ENCODE peak calls at places on chromosomes 5 and 9, in four cellular contexts. W is tibial nerve, H is GM23248, A is heart left ventricle. G is an unnamed sample.

GRCh38 chr5:155069961-155070360 is 56.4 kb downstream of the KIF4B start:
- DNase-seq in W (no peak), H (peak; percentile 22), A (no peak), G (no peak)

GRCh38 chr5:135426102-135427082 is 20.8 kb downstream of the DCANP1 start:
- DNase-seq in W (no peak), A (no peak), H (peak; percentile 77), G (peak; percentile 30)

GRCh38 chr9:6681147-6681956 is 35.8 kb upstream of the GLDC start:
- DNase-seq in A (peak; percentile 98), W (peak; percentile 94), H (peak; percentile 100), G (peak; percentile 94)

GRCh38 chr9:68651280-68651893 is 53.7 kb upstream of the PIP5K1B start:
- DNase-seq in H (no peak), A (no peak), W (no peak), G (no peak)

GRCh38 chr5:125317546-125317995 is 571.1 kb upstream of the ZNF608 start:
- DNase-seq in W (no peak), H (no peak), A (no peak), G (no peak)

GRCh38 chr9:20481437-20481836 is 140.9 kb downstream of the MLLT3 start:
- DNase-seq in A (no peak), H (no peak), W (no peak), G (no peak)

GRCh38 chr5:923473-923873 is 30.8 kb downstream of the TRIP13 start:
- DNase-seq in H (peak; percentile 81), W (peak; percentile 55), A (peak; percentile 89), G (peak; percentile 60)

GRCh38 chr5:31086839-31087415 is 106.6 kb upstream of the CDH6 start:
- DNase-seq in A (no peak), H (no peak), W (no peak), G (no peak)

GRCh38 chr5:106435185-106435584 is 1235.6 kb downstream of the EFNA5 start:
- DNase-seq in H (no peak), W (no peak), A (no peak), G (no peak)

GRCh38 chr5:172602712-172603289 is 38.3 kb upstream of the NEURL1B start:
- DNase-seq in W (no peak), H (no peak), A (no peak), G (no peak)

GRCh38 chr9:38339496-38339895 is 53.0 kb upstream of the ALDH1B1 start:
- DNase-seq in W (no peak), H (peak; percentile 82), A (peak; percentile 66), G (no peak)

GRCh38 chr5:83048277-83048676 is 28.9 kb downstream of the TMEM167A start:
- DNase-seq in W (no peak), A (no peak), H (no peak), G (no peak)

GRCh38 chr5:134965271-134965825 is 2.4 kb upstream of the CATSPER3 start:
- DNase-seq in A (no peak), H (no peak), W (no peak), G (no peak)

GRCh38 chr5:80417973-80418372 is 10.1 kb downstream of the ZFYVE16 start:
- DNase-seq in A (no peak), W (no peak), H (no peak), G (no peak)

GRCh38 chr5:4295663-4296339 is 700.2 kb downstream of the IRX1 start:
- DNase-seq in W (no peak), A (no peak), H (peak; percentile 6), G (no peak)

GRCh38 chr5:41048986-41049385 is 22.2 kb downstream of the MROH2B start:
- DNase-seq in W (no peak), H (no peak), A (no peak), G (no peak)

GRCh38 chr9:123265833-123266232 is 2.6 kb downstream of the STRBP start:
- DNase-seq in W (no peak), A (no peak), H (no peak), G (no peak)

GRCh38 chr5:90434116-90434714 is 24.7 kb upstream of the CETN3 start:
- DNase-seq in W (no peak), A (no peak), H (peak; percentile 51), G (peak; percentile 26)

GRCh38 chr9:70073756-70074155 is 30.1 kb downstream of the MAMDC2 start:
- DNase-seq in W (no peak), H (no peak), A (no peak), G (no peak)

GRCh38 chr9:93668261-93668871 is 92.0 kb downstream of the PHF2 start:
- DNase-seq in H (no peak), A (peak; percentile 33), W (peak; percentile 10), G (no peak)

GRCh38 chr9:5614985-5615384 is 13.9 kb upstream of the RIC1 start:
- DNase-seq in A (no peak), W (no peak), H (no peak), G (no peak)

GRCh38 chr5:142650881-142651280 is 35.0 kb downstream of the FGF1 start:
- DNase-seq in W (no peak), A (no peak), H (no peak), G (no peak)

GRCh38 chr9:78130004-78130403 is 98.4 kb upstream of the GNAQ start:
- DNase-seq in A (no peak), W (no peak), H (no peak), G (no peak)

GRCh38 chr9:124037790-124038189 is 26.2 kb downstream of the LHX2 start:
- DNase-seq in W (no peak), H (no peak), A (no peak), G (no peak)

GRCh38 chr5:177447611-177448243 is 1.1 kb downstream of the PRR7 start:
- DNase-seq in W (no peak), A (peak; percentile 74), H (peak; percentile 83), G (peak; percentile 59)

GRCh38 chr9:23557691-23558090 is 268.3 kb downstream of the ELAVL2 start:
- DNase-seq in A (no peak), H (no peak), W (no peak), G (no peak)

GRCh38 chr5:135393691-135394090 is 5.3 kb downstream of the MACROH2A1 start:
- DNase-seq in W (no peak), A (no peak), H (peak; percentile 49), G (no peak)

GRCh38 chr5:134649163-134649916 is 755 bp downstream of the SEC24A start:
- DNase-seq in H (peak; percentile 54), W (no peak), A (no peak), G (no peak)

GRCh38 chr5:177389368-177390169 is 5.3 kb downstream of the SLC34A1 start:
- DNase-seq in H (peak; percentile 97), W (no peak), A (no peak), G (peak; percentile 88)

GRCh38 chr5:142915840-142916424 is 145.8 kb downstream of the ARHGAP26 start:
- DNase-seq in H (peak; percentile 43), A (no peak), W (no peak), G (no peak)

GRCh38 chr5:134138416-134139376 is 24.2 kb downstream of the TCF7 start:
- DNase-seq in H (peak; percentile 93), A (no peak), W (no peak), G (no peak)

GRCh38 chr9:33288828-33289483 is 1.4 kb upstream of the NFX1 start:
- DNase-seq in A (peak; percentile 53), H (no peak), W (no peak), G (no peak)
- H3K4me3 ChIP-seq in A (no peak overlapping the region), H (no peak overlapping the region), W (peak overlapping the region; percentile 93), G (no peak overlapping the region)

GRCh38 chr9:125971050-125971449 is 223.9 kb downstream of the PBX3 start:
- DNase-seq in H (no peak), W (no peak), A (no peak), G (no peak)
- H3K27ac ChIP-seq in H (no peak overlapping the region), W (no peak overlapping the region), A (no peak overlapping the region), G (no peak overlapping the region)

GRCh38 chr9:1982074-1982473 is 33.1 kb upstream of the SMARCA2 start:
- DNase-seq in A (no peak), W (no peak), H (no peak), G (no peak)
- H3K4me1 ChIP-seq in A (peaks cover 9% of the 10 kb centered on the region), W (no peaks in the 10 kb centered on the region), H (peaks cover 32% of the 10 kb centered on the region), G (no peaks in the 10 kb centered on the region)

GRCh38 chr9:136738960-136739359 is 3.8 kb downstream of the LCN10 start:
- DNase-seq in A (no peak), W (no peak), H (no peak), G (no peak)

GRCh38 chr9:136740069-136740468 is 2.7 kb downstream of the LCN10 start:
- DNase-seq in A (no peak), H (no peak), W (no peak), G (no peak)

GRCh38 chr9:136740491-136740890 is 2.2 kb downstream of the LCN10 start:
- DNase-seq in H (no peak), A (no peak), W (no peak), G (peak; percentile 26)

GRCh38 chr9:136740971-136741884 is 1.5 kb downstream of the LCN10 start:
- DNase-seq in H (peak; percentile 43), A (no peak), W (no peak), G (no peak)

DNA sequence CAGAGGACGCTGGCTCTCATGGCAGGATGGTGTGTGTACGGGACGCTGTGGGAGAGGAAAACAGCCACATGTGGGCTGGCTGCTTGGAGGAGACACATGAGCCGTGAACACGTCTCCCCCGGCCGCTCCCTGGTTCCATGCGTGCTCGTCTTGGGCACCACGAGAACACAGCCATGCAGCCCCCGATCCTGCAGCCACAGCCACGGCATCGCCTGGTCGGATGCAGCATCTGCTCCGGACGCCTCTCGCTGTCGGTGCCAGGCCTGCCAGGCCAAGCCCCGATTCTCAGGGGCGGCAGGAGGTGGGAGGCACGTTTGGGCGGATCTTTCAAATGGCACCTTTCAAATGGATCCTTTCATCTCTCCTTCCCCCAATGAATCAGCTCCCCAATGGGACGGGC is 3.2 kb downstream of the LCN10 start:
- DNase-seq in H (no peak), A (no peak), W (no peak), G (no peak)
- H3K4me3 ChIP-seq in H (no peak overlapping the region), A (no peak overlapping the region), W (no peak overlapping the region), G (no peak overlapping the region)

GRCh38 chr5:179319123-179319522 is 26.1 kb downstream of the ADAMTS2 start:
- DNase-seq in W (no peak), H (no peak), A (peak; percentile 23), G (no peak)
- H3K27ac ChIP-seq in W (no peak overlapping the region), H (peak overlapping the region; percentile 74), A (no peak overlapping the region), G (no peak overlapping the region)

DNA sequence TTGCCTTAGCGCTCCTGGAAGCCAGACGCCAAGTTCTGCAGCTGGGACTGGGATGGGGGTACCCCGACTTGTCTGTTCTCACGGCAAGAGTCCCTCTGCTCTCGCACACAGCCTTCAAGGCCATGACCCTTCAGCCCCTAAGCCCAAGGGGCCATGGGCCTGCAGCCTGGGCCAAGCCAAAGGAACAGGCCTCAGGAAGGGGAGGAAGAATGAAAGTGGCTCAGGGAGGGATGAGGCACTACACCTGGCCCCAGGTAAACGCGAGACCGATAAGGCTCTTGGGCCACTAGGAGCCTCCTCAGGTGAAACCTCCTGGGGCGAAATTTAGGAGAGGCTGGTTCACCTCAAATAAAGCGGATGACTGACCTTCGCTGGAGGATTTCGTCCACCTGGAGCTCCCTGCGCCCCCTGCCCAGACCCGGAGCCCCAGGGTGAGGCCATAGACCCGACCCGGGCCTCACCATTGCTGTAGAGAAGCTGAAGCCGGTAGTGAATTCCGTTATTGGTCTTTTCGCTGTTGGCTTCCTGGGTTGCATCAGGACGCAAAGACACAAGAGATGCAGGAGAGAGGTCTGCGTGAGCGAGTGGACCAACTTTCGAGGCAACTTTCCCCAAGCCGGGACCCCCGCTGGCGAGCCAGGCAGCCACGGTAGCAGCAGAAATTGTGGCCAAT is 3.7 kb downstream of the EBF1 start:
- DNase-seq in W (no peak), H (no peak), A (no peak), G (no peak)
- H3K4me1 ChIP-seq in W (no peaks in the 10 kb centered on the region), H (peaks cover 14% of the 10 kb centered on the region), A (peaks cover 20% of the 10 kb centered on the region), G (peaks cover 35% of the 10 kb centered on the region)